ENCODE peak calls at places on chromosomes 11 and 22, in four cellular contexts. One of them, this sample, is unnamed.

GRCh38 chr11:60866911-60867870 is at the start of gene ZP1:
- DNase-seq in skeletal muscle cell: no peak
- DNase-seq in foreskin fibroblast: no peak
- DNase-seq in effector memory CD4-positive, alpha-beta T cell: no peak
- DNase-seq in this sample: no peak

GRCh38 chr11:134916829-134917228 is 504.8 kb upstream of the B3GAT1 start:
- DNase-seq in skeletal muscle cell: no peak
- DNase-seq in foreskin fibroblast: no peak
- DNase-seq in effector memory CD4-positive, alpha-beta T cell: no peak
- DNase-seq in this sample: no peak

GRCh38 chr11:122869622-122870021 is 12.9 kb upstream of the JHY start:
- DNase-seq in skeletal muscle cell: no peak
- DNase-seq in foreskin fibroblast: no peak
- DNase-seq in effector memory CD4-positive, alpha-beta T cell: no peak
- DNase-seq in this sample: no peak

GRCh38 chr11:74171630-74172465 is 759 bp downstream of the PPME1 start:
- DNase-seq in skeletal muscle cell: no peak
- DNase-seq in foreskin fibroblast: peak; percentile 20
- DNase-seq in effector memory CD4-positive, alpha-beta T cell: no peak
- DNase-seq in this sample: no peak

GRCh38 chr22:33996824-33997223 is 76.5 kb upstream of the LARGE1 start:
- DNase-seq in skeletal muscle cell: no peak
- DNase-seq in foreskin fibroblast: no peak
- DNase-seq in effector memory CD4-positive, alpha-beta T cell: no peak
- DNase-seq in this sample: no peak

GRCh38 chr11:83693279-83693992 is 407.3 kb upstream of the CCDC90B start:
- DNase-seq in skeletal muscle cell: no peak
- DNase-seq in foreskin fibroblast: no peak
- DNase-seq in effector memory CD4-positive, alpha-beta T cell: no peak
- DNase-seq in this sample: no peak

GRCh38 chr11:27161071-27161470 is 120.5 kb downstream of the BBOX1 start:
- DNase-seq in skeletal muscle cell: peak; percentile 33
- DNase-seq in foreskin fibroblast: peak; percentile 71
- DNase-seq in effector memory CD4-positive, alpha-beta T cell: no peak
- DNase-seq in this sample: no peak

GRCh38 chr11:73376803-73377629 is 817 bp downstream of the RELT start:
- DNase-seq in skeletal muscle cell: peak; percentile 36
- DNase-seq in foreskin fibroblast: peak; percentile 88
- DNase-seq in effector memory CD4-positive, alpha-beta T cell: peak; percentile 53
- DNase-seq in this sample: peak; percentile 33

GRCh38 chr11:133263332-133263731 is 269.0 kb downstream of the OPCML start:
- DNase-seq in skeletal muscle cell: no peak
- DNase-seq in foreskin fibroblast: no peak
- DNase-seq in effector memory CD4-positive, alpha-beta T cell: no peak
- DNase-seq in this sample: no peak

GRCh38 chr11:57567210-57567511 is 311 bp downstream of the UBE2L6 start:
- DNase-seq in skeletal muscle cell: no peak
- DNase-seq in foreskin fibroblast: no peak
- DNase-seq in effector memory CD4-positive, alpha-beta T cell: peak; percentile 15
- DNase-seq in this sample: peak; percentile 16

GRCh38 chr11:115499891-115500290 is 4.3 kb downstream of the CADM1 start:
- DNase-seq in skeletal muscle cell: no peak
- DNase-seq in foreskin fibroblast: no peak
- DNase-seq in effector memory CD4-positive, alpha-beta T cell: no peak
- DNase-seq in this sample: no peak

GRCh38 chr11:43920598-43921419 is 21.6 kb upstream of the C11orf96 start:
- DNase-seq in skeletal muscle cell: peak; percentile 100
- DNase-seq in foreskin fibroblast: peak; percentile 99
- DNase-seq in effector memory CD4-positive, alpha-beta T cell: no peak
- DNase-seq in this sample: no peak

GRCh38 chr11:122681731-122682130 is 26.2 kb downstream of the UBASH3B start:
- DNase-seq in skeletal muscle cell: no peak
- DNase-seq in foreskin fibroblast: no peak
- DNase-seq in effector memory CD4-positive, alpha-beta T cell: no peak
- DNase-seq in this sample: no peak

GRCh38 chr11:132987936-132988335 is 544.4 kb downstream of the OPCML start:
- DNase-seq in skeletal muscle cell: no peak
- DNase-seq in foreskin fibroblast: no peak
- DNase-seq in effector memory CD4-positive, alpha-beta T cell: no peak
- DNase-seq in this sample: no peak

GRCh38 chr11:93822359-93822758 is 28.1 kb downstream of the VSTM5 start:
- DNase-seq in skeletal muscle cell: no peak
- DNase-seq in foreskin fibroblast: no peak
- DNase-seq in effector memory CD4-positive, alpha-beta T cell: no peak
- DNase-seq in this sample: no peak

GRCh38 chr11:82676483-82677094 is 57.1 kb downstream of the FAM181B start:
- DNase-seq in skeletal muscle cell: no peak
- DNase-seq in foreskin fibroblast: no peak
- DNase-seq in effector memory CD4-positive, alpha-beta T cell: no peak
- DNase-seq in this sample: no peak

GRCh38 chr22:23722724-23723123 is 28.2 kb downstream of the ZNF70 start:
- DNase-seq in skeletal muscle cell: no peak
- DNase-seq in foreskin fibroblast: no peak
- DNase-seq in effector memory CD4-positive, alpha-beta T cell: no peak
- DNase-seq in this sample: no peak

GRCh38 chr22:21446827-21447690 is 20.1 kb upstream of the TMEM191C start:
- DNase-seq in skeletal muscle cell: no peak
- DNase-seq in foreskin fibroblast: no peak
- DNase-seq in effector memory CD4-positive, alpha-beta T cell: no peak
- DNase-seq in this sample: no peak

GRCh38 chr22:38744981-38745380 is 10.8 kb downstream of the SUN2 start:
- DNase-seq in skeletal muscle cell: no peak
- DNase-seq in foreskin fibroblast: peak; percentile 53
- DNase-seq in effector memory CD4-positive, alpha-beta T cell: no peak
- DNase-seq in this sample: no peak

GRCh38 chr11:113407163-113407562 is 19.6 kb downstream of the ANKK1 start:
- DNase-seq in skeletal muscle cell: no peak
- DNase-seq in foreskin fibroblast: no peak
- DNase-seq in effector memory CD4-positive, alpha-beta T cell: no peak
- DNase-seq in this sample: no peak

GRCh38 chr11:134866215-134866614 is 454.2 kb upstream of the B3GAT1 start:
- DNase-seq in skeletal muscle cell: no peak
- DNase-seq in foreskin fibroblast: no peak
- DNase-seq in effector memory CD4-positive, alpha-beta T cell: no peak
- DNase-seq in this sample: no peak

GRCh38 chr22:30843245-30843644 is 125.3 kb downstream of the MORC2 start:
- DNase-seq in skeletal muscle cell: peak; percentile 27
- DNase-seq in foreskin fibroblast: no peak
- DNase-seq in effector memory CD4-positive, alpha-beta T cell: no peak
- DNase-seq in this sample: no peak

GRCh38 chr11:57217053-57217452 is 20.0 kb downstream of the APLNR start:
- DNase-seq in skeletal muscle cell: no peak
- DNase-seq in foreskin fibroblast: no peak
- DNase-seq in effector memory CD4-positive, alpha-beta T cell: no peak
- DNase-seq in this sample: no peak

This sample was measured in T follicular helper cell.